ENCODE peak calls at places on chromosomes 4 and X, in nine cellular contexts. One of them, this sample, is unnamed.

GRCh38 chrX:1487401-1487800 is 34.7 kb upstream of the ASMTL start:
- DNase-seq in A549: no peak
- DNase-seq in stimulated activated CD8-positive, alpha-beta memory T cell treated with anti-CD3 and anti-CD28 coated beads, Interleukin-4, amount 100 ng/mL, for 24 hours: no peak
- DNase-seq in stimulated activated naive CD4-positive, alpha-beta T cell: no peak
- DNase-seq in GM18507: no peak
- DNase-seq in fibroblast of the conjunctiva: no peak
- DNase-seq in mesendoderm: no peak
- DNase-seq in activated CD4-positive, alpha-beta T cell treated with anti-CD3 and anti-CD28 coated beads for 1 hour: no peak
- DNase-seq in Caki2: no peak
- DNase-seq in this sample: no peak

GRCh38 chr4:37392540-37393255 is 148.2 kb downstream of the NWD2 start:
- DNase-seq in A549: no peak
- DNase-seq in stimulated activated CD8-positive, alpha-beta memory T cell treated with anti-CD3 and anti-CD28 coated beads, Interleukin-4, amount 100 ng/mL, for 24 hours: no peak
- DNase-seq in stimulated activated naive CD4-positive, alpha-beta T cell: no peak
- DNase-seq in GM18507: no peak
- DNase-seq in fibroblast of the conjunctiva: no peak
- DNase-seq in mesendoderm: peak; percentile 26
- DNase-seq in activated CD4-positive, alpha-beta T cell treated with anti-CD3 and anti-CD28 coated beads for 1 hour: no peak
- DNase-seq in Caki2: no peak
- DNase-seq in this sample: peak; percentile 13

GRCh38 chrX:345020-345925 is 26.7 kb upstream of the GTPBP6 start:
- DNase-seq in A549: no peak
- DNase-seq in stimulated activated CD8-positive, alpha-beta memory T cell treated with anti-CD3 and anti-CD28 coated beads, Interleukin-4, amount 100 ng/mL, for 24 hours: no peak
- DNase-seq in stimulated activated naive CD4-positive, alpha-beta T cell: no peak
- DNase-seq in GM18507: no peak
- DNase-seq in fibroblast of the conjunctiva: no peak
- DNase-seq in mesendoderm: no peak
- DNase-seq in activated CD4-positive, alpha-beta T cell treated with anti-CD3 and anti-CD28 coated beads for 1 hour: no peak
- DNase-seq in Caki2: no peak
- DNase-seq in this sample: no peak

GRCh38 chrX:101429934-101430333 is 21.9 kb downstream of the HNRNPH2 start:
- DNase-seq in A549: no peak
- DNase-seq in stimulated activated CD8-positive, alpha-beta memory T cell treated with anti-CD3 and anti-CD28 coated beads, Interleukin-4, amount 100 ng/mL, for 24 hours: no peak
- DNase-seq in stimulated activated naive CD4-positive, alpha-beta T cell: no peak
- DNase-seq in GM18507: no peak
- DNase-seq in fibroblast of the conjunctiva: no peak
- DNase-seq in mesendoderm: no peak
- DNase-seq in activated CD4-positive, alpha-beta T cell treated with anti-CD3 and anti-CD28 coated beads for 1 hour: no peak
- DNase-seq in Caki2: peak; percentile 19
- DNase-seq in this sample: peak; percentile 61

GRCh38 chrX:113980953-113981352 is 602.9 kb upstream of the HTR2C start:
- DNase-seq in A549: no peak
- DNase-seq in stimulated activated CD8-positive, alpha-beta memory T cell treated with anti-CD3 and anti-CD28 coated beads, Interleukin-4, amount 100 ng/mL, for 24 hours: no peak
- DNase-seq in stimulated activated naive CD4-positive, alpha-beta T cell: no peak
- DNase-seq in GM18507: no peak
- DNase-seq in fibroblast of the conjunctiva: no peak
- DNase-seq in mesendoderm: no peak
- DNase-seq in activated CD4-positive, alpha-beta T cell treated with anti-CD3 and anti-CD28 coated beads for 1 hour: no peak
- DNase-seq in Caki2: no peak
- DNase-seq in this sample: no peak

GRCh38 chr4:87844476-87844875 is 11.7 kb downstream of the MEPE start:
- DNase-seq in A549: no peak
- DNase-seq in stimulated activated CD8-positive, alpha-beta memory T cell treated with anti-CD3 and anti-CD28 coated beads, Interleukin-4, amount 100 ng/mL, for 24 hours: no peak
- DNase-seq in stimulated activated naive CD4-positive, alpha-beta T cell: no peak
- DNase-seq in GM18507: no peak
- DNase-seq in fibroblast of the conjunctiva: no peak
- DNase-seq in mesendoderm: no peak
- DNase-seq in activated CD4-positive, alpha-beta T cell treated with anti-CD3 and anti-CD28 coated beads for 1 hour: no peak
- DNase-seq in Caki2: no peak
- DNase-seq in this sample: peak; percentile 61

GRCh38 chr4:40924793-40925117 is 175.0 kb downstream of the NSUN7 start:
- DNase-seq in A549: no peak
- DNase-seq in stimulated activated CD8-positive, alpha-beta memory T cell treated with anti-CD3 and anti-CD28 coated beads, Interleukin-4, amount 100 ng/mL, for 24 hours: no peak
- DNase-seq in stimulated activated naive CD4-positive, alpha-beta T cell: no peak
- DNase-seq in GM18507: no peak
- DNase-seq in fibroblast of the conjunctiva: no peak
- DNase-seq in mesendoderm: no peak
- DNase-seq in activated CD4-positive, alpha-beta T cell treated with anti-CD3 and anti-CD28 coated beads for 1 hour: no peak
- DNase-seq in Caki2: no peak
- DNase-seq in this sample: no peak

GRCh38 chr4:138658518-138658917 is 357.1 kb upstream of the NOCT start:
- DNase-seq in A549: no peak
- DNase-seq in stimulated activated CD8-positive, alpha-beta memory T cell treated with anti-CD3 and anti-CD28 coated beads, Interleukin-4, amount 100 ng/mL, for 24 hours: no peak
- DNase-seq in stimulated activated naive CD4-positive, alpha-beta T cell: no peak
- DNase-seq in GM18507: no peak
- DNase-seq in fibroblast of the conjunctiva: no peak
- DNase-seq in mesendoderm: peak; percentile 40
- DNase-seq in activated CD4-positive, alpha-beta T cell treated with anti-CD3 and anti-CD28 coated beads for 1 hour: no peak
- DNase-seq in Caki2: no peak
- DNase-seq in this sample: no peak

GRCh38 chr4:81135501-81135900 is 79.5 kb downstream of the PRKG2 start:
- DNase-seq in A549: no peak
- DNase-seq in stimulated activated CD8-positive, alpha-beta memory T cell treated with anti-CD3 and anti-CD28 coated beads, Interleukin-4, amount 100 ng/mL, for 24 hours: no peak
- DNase-seq in stimulated activated naive CD4-positive, alpha-beta T cell: no peak
- DNase-seq in GM18507: no peak
- DNase-seq in fibroblast of the conjunctiva: no peak
- DNase-seq in mesendoderm: no peak
- DNase-seq in activated CD4-positive, alpha-beta T cell treated with anti-CD3 and anti-CD28 coated beads for 1 hour: no peak
- DNase-seq in Caki2: no peak
- DNase-seq in this sample: peak; percentile 66

GRCh38 chrX:144494069-144494468 is 610.2 kb downstream of the UBE2NL start:
- DNase-seq in A549: no peak
- DNase-seq in stimulated activated CD8-positive, alpha-beta memory T cell treated with anti-CD3 and anti-CD28 coated beads, Interleukin-4, amount 100 ng/mL, for 24 hours: no peak
- DNase-seq in stimulated activated naive CD4-positive, alpha-beta T cell: no peak
- DNase-seq in GM18507: no peak
- DNase-seq in fibroblast of the conjunctiva: no peak
- DNase-seq in mesendoderm: peak; percentile 0
- DNase-seq in activated CD4-positive, alpha-beta T cell treated with anti-CD3 and anti-CD28 coated beads for 1 hour: no peak
- DNase-seq in Caki2: no peak
- DNase-seq in this sample: no peak

GRCh38 chrX:24498975-24499374 is 33.9 kb downstream of the PDK3 start:
- DNase-seq in A549: peak; percentile 24
- DNase-seq in stimulated activated CD8-positive, alpha-beta memory T cell treated with anti-CD3 and anti-CD28 coated beads, Interleukin-4, amount 100 ng/mL, for 24 hours: no peak
- DNase-seq in stimulated activated naive CD4-positive, alpha-beta T cell: no peak
- DNase-seq in GM18507: no peak
- DNase-seq in fibroblast of the conjunctiva: no peak
- DNase-seq in mesendoderm: no peak
- DNase-seq in activated CD4-positive, alpha-beta T cell treated with anti-CD3 and anti-CD28 coated beads for 1 hour: no peak
- DNase-seq in Caki2: peak; percentile 19
- DNase-seq in this sample: peak; percentile 20

GRCh38 chr4:82739292-82740190 is 59.1 kb downstream of the SCD5 start:
- DNase-seq in A549: peak; percentile 73
- DNase-seq in stimulated activated CD8-positive, alpha-beta memory T cell treated with anti-CD3 and anti-CD28 coated beads, Interleukin-4, amount 100 ng/mL, for 24 hours: peak; percentile 66
- DNase-seq in stimulated activated naive CD4-positive, alpha-beta T cell: no peak
- DNase-seq in GM18507: peak; percentile 81
- DNase-seq in fibroblast of the conjunctiva: peak; percentile 49
- DNase-seq in mesendoderm: peak; percentile 84
- DNase-seq in activated CD4-positive, alpha-beta T cell treated with anti-CD3 and anti-CD28 coated beads for 1 hour: peak; percentile 21
- DNase-seq in Caki2: peak; percentile 60
- DNase-seq in this sample: peak; percentile 66

GRCh38 chrX:16138108-16138427 is 14.7 kb downstream of the GRPR start:
- DNase-seq in A549: peak; percentile 27
- DNase-seq in stimulated activated CD8-positive, alpha-beta memory T cell treated with anti-CD3 and anti-CD28 coated beads, Interleukin-4, amount 100 ng/mL, for 24 hours: no peak
- DNase-seq in stimulated activated naive CD4-positive, alpha-beta T cell: no peak
- DNase-seq in GM18507: no peak
- DNase-seq in fibroblast of the conjunctiva: no peak
- DNase-seq in mesendoderm: peak; percentile 48
- DNase-seq in activated CD4-positive, alpha-beta T cell treated with anti-CD3 and anti-CD28 coated beads for 1 hour: no peak
- DNase-seq in Caki2: no peak
- DNase-seq in this sample: no peak

GRCh38 chr4:144646523-144647094 is 653 bp downstream of the HHIP start:
- DNase-seq in A549: no peak
- DNase-seq in stimulated activated CD8-positive, alpha-beta memory T cell treated with anti-CD3 and anti-CD28 coated beads, Interleukin-4, amount 100 ng/mL, for 24 hours: no peak
- DNase-seq in stimulated activated naive CD4-positive, alpha-beta T cell: no peak
- DNase-seq in GM18507: no peak
- DNase-seq in fibroblast of the conjunctiva: no peak
- DNase-seq in mesendoderm: peak; percentile 38
- DNase-seq in activated CD4-positive, alpha-beta T cell treated with anti-CD3 and anti-CD28 coated beads for 1 hour: no peak
- DNase-seq in Caki2: peak; percentile 43
- DNase-seq in this sample: peak; percentile 33

GRCh38 chrX:49058794-49059193 is at the start of gene CCDC120:
- DNase-seq in A549: no peak
- DNase-seq in stimulated activated CD8-positive, alpha-beta memory T cell treated with anti-CD3 and anti-CD28 coated beads, Interleukin-4, amount 100 ng/mL, for 24 hours: no peak
- DNase-seq in stimulated activated naive CD4-positive, alpha-beta T cell: no peak
- DNase-seq in GM18507: no peak
- DNase-seq in fibroblast of the conjunctiva: no peak
- DNase-seq in mesendoderm: peak; percentile 49
- DNase-seq in activated CD4-positive, alpha-beta T cell treated with anti-CD3 and anti-CD28 coated beads for 1 hour: no peak
- DNase-seq in Caki2: no peak
- DNase-seq in this sample: no peak